ENCODE peak calls at places on chromosomes 1 and 21, in nine cellular contexts. J is NCI-H510A; L is stimulated activated CD4-positive, alpha-beta T cell treated with anti-CD3 and anti-CD28 coated beads, TNF-alpha, amount 100 ng/mL, for 4 hours; E is fibroblast of villous mesenchyme; K is GM18507; W is naive thymus-derived CD8-positive, alpha-beta T cell; D is AG04450; M is GM04504; G is GF-D8. U is an unnamed sample.
A peak's percentile ranks its signal among the peaks of the same experiment; 100 is the strongest.

GRCh38 chr21:33761104-33762036 is 119.1 kb downstream of the ITSN1 start:
- DNase-seq in M (peak; percentile 85), J (peak; percentile 50), E (peak; percentile 98), D (peak; percentile 95), G (no peak), L (no peak), K (no peak), W (no peak), U (no peak)

GRCh38 chr1:97265630-97266029 is 544.0 kb downstream of the PTBP2 start:
- DNase-seq in W (no peak), L (no peak), G (no peak), D (no peak), J (no peak), M (no peak), K (no peak), E (no peak), U (no peak)

GRCh38 chr1:29689372-29690030 is 453.2 kb downstream of the PTPRU start:
- DNase-seq in M (no peak), D (no peak), G (no peak), K (no peak), E (no peak), J (no peak), L (no peak), W (no peak), U (no peak)

GRCh38 chr1:36080236-36080635 is 3.7 kb upstream of the TEKT2 start:
- DNase-seq in D (no peak), L (no peak), J (no peak), G (no peak), M (no peak), W (no peak), K (no peak), E (no peak), U (no peak)

GRCh38 chr1:28537457-28538199 is 15.3 kb upstream of the TRNAU1AP start:
- DNase-seq in L (no peak), E (no peak), J (no peak), M (no peak), D (no peak), G (no peak), W (no peak), K (no peak), U (no peak)

GRCh38 chr1:94537254-94537653 is 4.3 kb downstream of the F3 start:
- DNase-seq in M (no peak), K (no peak), G (no peak), J (no peak), D (no peak), L (no peak), W (no peak), E (peak; percentile 35), U (no peak)

GRCh38 chr1:218351617-218352438 is 6.7 kb downstream of the TGFB2 start:
- DNase-seq in D (no peak), J (no peak), E (peak; percentile 74), W (no peak), G (no peak), L (no peak), M (no peak), K (no peak), U (peak; percentile 29)

GRCh38 chr1:204583909-204584632 is 67.9 kb downstream of the MDM4 start:
- DNase-seq in L (no peak), G (no peak), K (no peak), J (no peak), W (no peak), M (no peak), E (no peak), D (no peak), U (no peak)

GRCh38 chr1:34885405-34886247 is 26.1 kb upstream of the SMIM12 start:
- DNase-seq in K (no peak), E (peak; percentile 28), W (no peak), L (peak; percentile 35), J (no peak), M (no peak), G (no peak), D (no peak), U (peak; percentile 68)

GRCh38 chr1:160504651-160505050 is 18.4 kb downstream of the SLAMF6 start:
- DNase-seq in M (no peak), W (no peak), K (no peak), J (no peak), D (no peak), L (no peak), G (no peak), E (no peak), U (no peak)

GRCh38 chr1:150507912-150508864 is at the start of gene ECM1:
- DNase-seq in J (no peak), W (no peak), D (peak; percentile 46), K (no peak), M (no peak), L (no peak), G (no peak), E (peak; percentile 83), U (no peak)

GRCh38 chr1:11178021-11179015 is 10.8 kb upstream of the ANGPTL7 start:
- DNase-seq in K (no peak), D (no peak), L (no peak), J (no peak), W (no peak), E (peak; percentile 5), G (no peak), M (peak; percentile 63), U (no peak)

GRCh38 chr1:52602328-52603300 is at the start of gene GPX7:
- DNase-seq in E (peak; percentile 56), W (peak; percentile 67), K (peak; percentile 18), D (no peak), J (peak; percentile 9), L (peak; percentile 32), M (peak; percentile 24), G (no peak), U (peak; percentile 54)

GRCh38 chr1:44436401-44437394 is 31.6 kb downstream of the RNF220 start:
- DNase-seq in M (no peak), K (no peak), D (no peak), W (no peak), E (no peak), L (no peak), J (peak; percentile 91), G (no peak), U (no peak)

GRCh38 chr1:65470766-65471165 is 50.3 kb downstream of the LEPR start:
- DNase-seq in E (no peak), K (no peak), W (no peak), M (peak; percentile 51), G (no peak), J (no peak), L (no peak), D (no peak), U (no peak)

GRCh38 chr21:20215959-20216358 is 782.2 kb upstream of the NCAM2 start:
- DNase-seq in L (no peak), G (no peak), K (no peak), E (no peak), W (no peak), D (no peak), M (no peak), J (no peak), U (no peak)

GRCh38 chr1:48205547-48205946 is 17.0 kb upstream of the SLC5A9 start:
- DNase-seq in J (no peak), M (no peak), K (no peak), W (no peak), D (no peak), G (no peak), E (no peak), L (no peak), U (no peak)

GRCh38 chr1:38029725-38030511 is 16.7 kb downstream of the POU3F1 start:
- DNase-seq in G (no peak), K (no peak), J (peak; percentile 87), L (peak; percentile 62), M (no peak), D (no peak), W (no peak), E (peak; percentile 83), U (peak; percentile 82)

GRCh38 chr1:59198565-59198964 is 98.3 kb upstream of the FGGY start:
- DNase-seq in K (no peak), M (peak; percentile 27), L (no peak), J (no peak), W (no peak), G (no peak), E (no peak), D (no peak), U (no peak)

GRCh38 chr1:23466423-23466989 is 17.5 kb downstream of the ASAP3 start:
- DNase-seq in D (no peak), L (no peak), K (no peak), J (no peak), G (no peak), E (no peak), W (no peak), M (no peak), U (no peak)

GRCh38 chr1:93605812-93606512 is 75.7 kb downstream of the BCAR3 start:
- DNase-seq in E (peak; percentile 94), M (peak; percentile 86), W (no peak), G (no peak), K (no peak), L (no peak), D (peak; percentile 74), J (no peak), U (no peak)

GRCh38 chr1:90201467-90202358 is 206.8 kb downstream of the ZNF326 start:
- DNase-seq in E (peak; percentile 1), G (no peak), J (no peak), D (peak; percentile 4), L (no peak), K (no peak), W (no peak), M (no peak), U (no peak)

GRCh38 chr1:159076753-159077656 is at the start of gene AIM2:
- DNase-seq in G (peak; percentile 96), K (peak; percentile 29), E (peak; percentile 70), W (peak; percentile 12), M (no peak), J (no peak), D (no peak), L (peak; percentile 96), U (peak; percentile 99)

U was measured in activated naive CD4-positive, alpha-beta T cell treated with Interleukin-2 at 50 U/mL for 16 hours.